ENCODE peak calls at places on chromosomes 16 and 17, in six cellular contexts. One of them, this sample, is unnamed.
A peak's percentile ranks its signal among the peaks of the same experiment; 100 is the strongest.

GRCh38 chr16:50812046-50812445 is 70.2 kb downstream of the CYLD start:
- DNase-seq in esophagus squamous epithelium: no peak
- DNase-seq in adrenal gland: no peak
- DNase-seq in suprapubic skin: no peak
- DNase-seq in H1: no peak
- DNase-seq in stomach: no peak
- DNase-seq in this sample: peak; percentile 3

GRCh38 chr17:55286681-55287589 is 22.2 kb downstream of the HLF start:
- DNase-seq in adrenal gland: no peak
- DNase-seq in suprapubic skin: no peak
- DNase-seq in stomach: peak; percentile 78
- DNase-seq in esophagus squamous epithelium: no peak
- DNase-seq in H1: no peak
- DNase-seq in this sample: no peak

GRCh38 chr17:71975331-71975801 is 145.5 kb upstream of the SOX9 start:
- DNase-seq in H1: no peak
- DNase-seq in adrenal gland: no peak
- DNase-seq in esophagus squamous epithelium: no peak
- DNase-seq in stomach: no peak
- DNase-seq in suprapubic skin: peak; percentile 86
- DNase-seq in this sample: peak; percentile 66

GRCh38 chr17:29016635-29017034 is 10.8 kb upstream of the SEZ6 start:
- DNase-seq in stomach: no peak
- DNase-seq in H1: no peak
- DNase-seq in adrenal gland: no peak
- DNase-seq in suprapubic skin: no peak
- DNase-seq in esophagus squamous epithelium: no peak
- DNase-seq in this sample: no peak

GRCh38 chr17:57956311-57957119 is 1.3 kb upstream of the CUEDC1 start:
- DNase-seq in suprapubic skin: peak; percentile 60
- DNase-seq in esophagus squamous epithelium: no peak
- DNase-seq in adrenal gland: no peak
- DNase-seq in H1: no peak
- DNase-seq in stomach: peak; percentile 20
- DNase-seq in this sample: no peak

GRCh38 chr17:76268015-76268749 is 3.0 kb downstream of the UBALD2 start:
- DNase-seq in suprapubic skin: peak; percentile 93
- DNase-seq in adrenal gland: peak; percentile 74
- DNase-seq in stomach: peak; percentile 74
- DNase-seq in esophagus squamous epithelium: no peak
- DNase-seq in H1: no peak
- DNase-seq in this sample: peak; percentile 97

GRCh38 chr17:56203430-56203829 is 50.2 kb downstream of the ANKFN1 start:
- DNase-seq in esophagus squamous epithelium: no peak
- DNase-seq in suprapubic skin: no peak
- DNase-seq in adrenal gland: no peak
- DNase-seq in H1: no peak
- DNase-seq in stomach: no peak
- DNase-seq in this sample: no peak

GRCh38 chr16:86044881-86045600 is 146.1 kb downstream of the IRF8 start:
- DNase-seq in H1: no peak
- DNase-seq in suprapubic skin: no peak
- DNase-seq in adrenal gland: no peak
- DNase-seq in esophagus squamous epithelium: no peak
- DNase-seq in stomach: peak; percentile 67
- DNase-seq in this sample: no peak

GRCh38 chr16:17171250-17172143 is 299.3 kb downstream of the XYLT1 start:
- DNase-seq in H1: no peak
- DNase-seq in stomach: peak; percentile 43
- DNase-seq in esophagus squamous epithelium: no peak
- DNase-seq in suprapubic skin: no peak
- DNase-seq in adrenal gland: peak; percentile 24
- DNase-seq in this sample: no peak

GRCh38 chr17:4605826-4606225 is 21.5 kb downstream of the SMTNL2 start:
- DNase-seq in adrenal gland: peak; percentile 39
- DNase-seq in suprapubic skin: no peak
- DNase-seq in stomach: no peak
- DNase-seq in H1: no peak
- DNase-seq in esophagus squamous epithelium: no peak
- DNase-seq in this sample: no peak

GRCh38 chr17:3685174-3685812 is 10.7 kb downstream of the P2RX5 start:
- DNase-seq in stomach: no peak
- DNase-seq in esophagus squamous epithelium: no peak
- DNase-seq in adrenal gland: no peak
- DNase-seq in H1: no peak
- DNase-seq in suprapubic skin: no peak
- DNase-seq in this sample: no peak

DNA sequence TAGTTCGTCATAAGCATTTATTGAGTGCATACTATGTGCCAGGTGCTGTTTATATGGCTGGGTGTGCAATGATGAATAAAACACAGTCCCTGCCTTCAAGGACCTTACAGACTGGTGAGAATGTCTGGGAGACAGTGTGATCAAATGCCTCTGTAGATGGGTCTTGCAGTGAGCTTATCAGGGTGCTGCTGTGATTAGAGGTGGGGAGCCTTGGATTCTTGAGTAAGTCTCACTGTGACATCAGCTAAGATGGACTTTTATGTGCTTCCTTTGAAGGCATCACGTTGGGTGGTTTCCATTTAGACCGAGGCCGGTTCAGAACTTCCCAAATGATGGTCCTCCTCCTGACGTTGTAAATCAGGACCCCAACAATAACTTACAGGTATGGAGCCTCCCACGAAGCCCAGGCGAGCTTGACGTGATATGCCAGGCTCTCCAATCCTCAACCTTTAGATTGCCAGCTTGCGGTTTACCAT is 10.0 kb downstream of the HERPUD1 start:
- DNase-seq in H1: no peak
- DNase-seq in stomach: no peak
- DNase-seq in suprapubic skin: no peak
- DNase-seq in adrenal gland: no peak
- DNase-seq in esophagus squamous epithelium: no peak
- DNase-seq in this sample: no peak
- TF ChIP-seq POLR2A in H1: no peak
- TF ChIP-seq POLR2A in stomach: no peak
- TF ChIP-seq POLR2A in suprapubic skin: no peak
- TF ChIP-seq POLR2A in adrenal gland: no peak
- TF ChIP-seq POLR2A in esophagus squamous epithelium: no peak
- TF ChIP-seq POLR2A in this sample: no peak

DNA sequence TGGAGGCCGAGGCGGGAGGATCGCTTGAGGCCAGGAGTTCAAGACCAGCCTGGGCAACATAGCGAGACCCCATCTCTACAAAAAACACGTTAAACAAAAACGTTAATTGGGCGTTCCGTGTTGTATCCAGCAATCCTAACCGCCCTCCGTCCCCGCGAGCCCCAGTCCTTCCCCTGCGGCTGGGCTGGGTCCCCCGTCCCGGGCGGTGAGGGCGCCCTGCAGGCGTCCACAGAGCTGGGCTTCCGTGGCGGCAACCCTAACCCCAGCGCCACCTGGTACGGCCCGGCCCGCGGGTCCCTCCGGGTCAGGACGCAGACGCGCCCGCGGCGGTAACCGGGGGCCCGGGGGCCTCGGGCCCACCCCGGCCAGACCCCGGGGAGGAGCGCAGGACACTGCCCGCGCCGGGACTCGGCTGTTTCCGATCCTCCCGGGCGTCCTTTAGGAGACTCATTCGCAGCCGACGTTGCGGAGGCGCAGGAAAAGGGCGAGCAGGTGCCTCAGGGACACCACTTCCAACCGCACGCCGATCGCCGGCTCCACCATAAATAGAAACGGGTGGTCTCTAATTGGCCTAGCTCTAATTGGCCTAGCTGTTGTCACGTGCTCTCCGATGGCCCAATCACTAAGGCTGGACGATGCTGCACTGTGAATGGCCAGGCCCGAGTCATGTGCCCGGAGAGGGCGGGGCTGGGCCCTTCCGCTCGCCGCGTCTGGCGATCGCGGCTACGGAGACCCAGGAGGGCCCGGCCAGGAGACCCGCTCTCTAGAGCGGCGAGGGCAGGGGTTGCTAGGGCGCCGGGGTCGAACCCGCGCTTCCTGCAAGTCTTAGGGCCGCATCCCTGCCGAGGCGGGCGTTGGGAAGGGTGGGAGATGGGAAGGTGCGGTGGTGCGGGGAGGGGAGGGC is 19.0 kb upstream of the CSNK1D start:
- DNase-seq in esophagus squamous epithelium: peak; percentile 81
- DNase-seq in stomach: peak; percentile 96
- DNase-seq in H1: peak; percentile 92
- DNase-seq in suprapubic skin: peak; percentile 98
- DNase-seq in adrenal gland: peak; percentile 98
- DNase-seq in this sample: peak; percentile 99
- TF ChIP-seq POLR2A in esophagus squamous epithelium: peak; percentile 99
- TF ChIP-seq POLR2A in stomach: no peak
- TF ChIP-seq POLR2A in H1: no peak
- TF ChIP-seq POLR2A in suprapubic skin: peak; percentile 94
- TF ChIP-seq POLR2A in adrenal gland: peak; percentile 82
- TF ChIP-seq POLR2A in this sample: no peak

GRCh38 chr16:75343311-75343710 is 90.0 kb downstream of the CFDP1 start:
- DNase-seq in stomach: no peak
- DNase-seq in H1: no peak
- DNase-seq in suprapubic skin: no peak
- DNase-seq in adrenal gland: no peak
- DNase-seq in esophagus squamous epithelium: no peak
- DNase-seq in this sample: no peak

GRCh38 chr16:75337430-75337829 is 86.0 kb upstream of the BCAR1 start:
- DNase-seq in adrenal gland: no peak
- DNase-seq in suprapubic skin: no peak
- DNase-seq in stomach: no peak
- DNase-seq in H1: no peak
- DNase-seq in esophagus squamous epithelium: no peak
- DNase-seq in this sample: no peak

GRCh38 chr16:75345711-75346110 is 87.6 kb downstream of the CFDP1 start:
- DNase-seq in esophagus squamous epithelium: no peak
- DNase-seq in adrenal gland: peak; percentile 57
- DNase-seq in suprapubic skin: no peak
- DNase-seq in stomach: no peak
- DNase-seq in H1: no peak
- DNase-seq in this sample: no peak

GRCh38 chr16:75340715-75341500 is 89.5 kb upstream of the BCAR1 start:
- DNase-seq in suprapubic skin: no peak
- DNase-seq in adrenal gland: no peak
- DNase-seq in stomach: no peak
- DNase-seq in H1: peak; percentile 19
- DNase-seq in esophagus squamous epithelium: no peak
- DNase-seq in this sample: no peak

DNA sequence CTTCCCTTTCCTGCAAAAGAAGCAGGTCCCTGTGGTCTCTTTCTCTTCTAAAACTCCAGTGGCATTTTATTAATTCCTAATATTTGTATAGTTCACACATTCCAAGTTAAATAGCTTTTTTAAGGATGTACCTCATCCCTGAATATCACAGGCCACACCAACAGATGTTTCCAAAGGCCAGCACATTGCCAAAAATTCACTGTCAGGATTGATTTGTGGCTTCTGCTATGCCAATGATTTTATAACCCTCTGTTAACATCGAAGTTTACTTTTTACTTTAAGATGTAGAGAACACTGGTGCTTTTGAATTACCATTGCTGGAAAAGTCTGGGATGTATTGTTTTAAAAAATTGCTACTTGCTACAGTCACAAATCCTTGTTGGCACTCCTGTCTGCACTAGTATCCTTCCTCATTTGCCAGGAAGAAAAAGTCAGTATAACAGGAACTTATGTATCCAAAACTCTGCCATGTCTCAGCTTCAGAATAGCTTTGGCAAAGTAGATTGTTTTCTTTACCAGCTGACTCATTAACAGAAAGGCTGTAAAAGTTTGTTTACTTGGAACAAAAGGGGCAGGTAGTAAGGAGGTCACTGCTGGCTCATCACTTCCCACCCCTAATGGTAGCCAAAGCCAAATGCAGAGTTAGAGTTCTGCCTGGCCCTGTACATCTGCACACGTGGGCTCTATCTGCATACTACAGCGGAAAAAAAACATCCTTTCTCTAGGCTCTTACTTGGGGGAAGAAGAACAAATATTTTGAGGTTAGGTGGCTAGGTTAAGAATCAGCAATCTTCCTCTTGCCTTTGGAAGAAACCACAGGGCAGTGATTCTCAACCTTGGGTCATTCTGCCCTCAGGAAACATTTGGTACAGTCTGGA is 90.7 kb upstream of the BCAR1 start:
- DNase-seq in stomach: no peak
- DNase-seq in suprapubic skin: no peak
- DNase-seq in H1: no peak
- DNase-seq in esophagus squamous epithelium: no peak
- DNase-seq in adrenal gland: peak; percentile 18
- DNase-seq in this sample: no peak
- TF ChIP-seq POLR2A in stomach: no peak
- TF ChIP-seq POLR2A in suprapubic skin: no peak
- TF ChIP-seq POLR2A in H1: no peak
- TF ChIP-seq POLR2A in esophagus squamous epithelium: no peak
- TF ChIP-seq POLR2A in adrenal gland: no peak
- TF ChIP-seq POLR2A in this sample: no peak

GRCh38 chr16:23149267-23149992 is at the start of gene USP31:
- DNase-seq in adrenal gland: peak; percentile 95
- DNase-seq in H1: peak; percentile 89
- DNase-seq in esophagus squamous epithelium: peak; percentile 37
- DNase-seq in stomach: peak; percentile 95
- DNase-seq in suprapubic skin: peak; percentile 96
- DNase-seq in this sample: peak; percentile 99
- TF ChIP-seq POLR2A in adrenal gland: no peak
- TF ChIP-seq POLR2A in H1: no peak
- TF ChIP-seq POLR2A in esophagus squamous epithelium: peak; percentile 44
- TF ChIP-seq POLR2A in stomach: no peak
- TF ChIP-seq POLR2A in suprapubic skin: no peak
- TF ChIP-seq POLR2A in this sample: no peak

GRCh38 chr17:73092518-73093135 is at the start of gene SLC39A11:
- DNase-seq in adrenal gland: peak; percentile 92
- DNase-seq in suprapubic skin: peak; percentile 96
- DNase-seq in esophagus squamous epithelium: peak; percentile 64
- DNase-seq in stomach: peak; percentile 93
- DNase-seq in H1: peak; percentile 80
- DNase-seq in this sample: peak; percentile 98
- TF ChIP-seq POLR2A in adrenal gland: no peak
- TF ChIP-seq POLR2A in suprapubic skin: no peak
- TF ChIP-seq POLR2A in esophagus squamous epithelium: peak; percentile 59
- TF ChIP-seq POLR2A in stomach: no peak
- TF ChIP-seq POLR2A in H1: no peak
- TF ChIP-seq POLR2A in this sample: no peak

GRCh38 chr17:16383216-16383615 is 2.3 kb downstream of the UBB start:
- DNase-seq in adrenal gland: no peak
- DNase-seq in H1: no peak
- DNase-seq in stomach: no peak
- DNase-seq in esophagus squamous epithelium: no peak
- DNase-seq in suprapubic skin: no peak
- DNase-seq in this sample: no peak
- TF ChIP-seq POLR2A in adrenal gland: no peak
- TF ChIP-seq POLR2A in H1: no peak
- TF ChIP-seq POLR2A in stomach: no peak
- TF ChIP-seq POLR2A in esophagus squamous epithelium: no peak
- TF ChIP-seq POLR2A in suprapubic skin: no peak
- TF ChIP-seq POLR2A in this sample: no peak

GRCh38 chr17:19867094-19867653 is 562 bp downstream of the ULK2 start:
- DNase-seq in stomach: peak; percentile 70
- DNase-seq in adrenal gland: peak; percentile 67
- DNase-seq in suprapubic skin: peak; percentile 81
- DNase-seq in esophagus squamous epithelium: no peak
- DNase-seq in H1: no peak
- DNase-seq in this sample: no peak
- TF ChIP-seq POLR2A in stomach: no peak
- TF ChIP-seq POLR2A in adrenal gland: no peak
- TF ChIP-seq POLR2A in suprapubic skin: no peak
- TF ChIP-seq POLR2A in esophagus squamous epithelium: no peak
- TF ChIP-seq POLR2A in H1: no peak
- TF ChIP-seq POLR2A in this sample: no peak